ENCODE peak calls at places on chromosome 18, in nine cellular contexts. S is MM.1S, Q is fibroblast of lung, N is left ventricle myocardium inferior, V is A549, J is brain microvascular endothelial cell, A is neural crest cell, G is AG10803, R is Calu3. W is an unnamed sample.

GRCh38 chr18:23227729-23228075 is 92.4 kb downstream of the CABLES1 start:
- DNase-seq in S (no peak), Q (no peak), N (no peak), V (no peak), J (no peak), A (no peak), G (no peak), R (no peak), W (no peak)

GRCh38 chr18:42564761-42565160 is 550.7 kb downstream of the RIT2 start:
- DNase-seq in S (no peak), Q (no peak), N (no peak), V (no peak), J (no peak), A (no peak), G (no peak), R (no peak), W (no peak)

GRCh38 chr18:48000701-48001100 is 70.2 kb upstream of the SMAD2 start:
- DNase-seq in S (no peak), Q (no peak), N (no peak), V (no peak), J (no peak), A (no peak), G (no peak), R (no peak), W (no peak)

GRCh38 chr18:62612721-62613120 is 89.9 kb downstream of the ZCCHC2 start:
- DNase-seq in S (no peak), Q (no peak), N (no peak), V (no peak), J (no peak), A (no peak), G (no peak), R (no peak), W (no peak)

GRCh38 chr18:58549814-58550339 is 79.0 kb downstream of the ALPK2 start:
- DNase-seq in S (no peak), Q (no peak), N (no peak), V (peak), J (no peak), A (no peak), G (no peak), R (peak), W (no peak)

GRCh38 chr18:11520536-11520935 is 88.9 kb upstream of the SLC35G4 start:
- DNase-seq in S (no peak), Q (no peak), N (no peak), V (no peak), J (peak), A (no peak), G (no peak), R (no peak), W (no peak)

GRCh38 chr18:57959278-57959677 is 84.7 kb upstream of the NEDD4L start:
- DNase-seq in S (peak), Q (peak), N (no peak), V (peak), J (peak), A (peak), G (peak), R (peak), W (peak)

GRCh38 chr18:60943297-60943696 is 389.9 kb upstream of the CDH20 start:
- DNase-seq in S (no peak), Q (no peak), N (no peak), V (no peak), J (no peak), A (no peak), G (no peak), R (no peak), W (no peak)

GRCh38 chr18:60873708-60874107 is 459.5 kb upstream of the CDH20 start:
- DNase-seq in S (no peak), Q (peak), N (no peak), V (no peak), J (no peak), A (no peak), G (no peak), R (no peak), W (no peak)

GRCh38 chr18:79934311-79935097 is 16.9 kb downstream of the SLC66A2 start:
- DNase-seq in S (no peak), Q (no peak), N (peak), V (no peak), J (no peak), A (no peak), G (no peak), R (no peak), W (no peak)

GRCh38 chr18:45760443-45761036 is 36.6 kb downstream of the SLC14A1 start:
- DNase-seq in S (no peak), Q (no peak), N (no peak), V (no peak), J (no peak), A (no peak), G (no peak), R (no peak), W (peak)

GRCh38 chr18:22185723-22186386 is 16.5 kb downstream of the GATA6 start:
- DNase-seq in S (no peak), Q (no peak), N (no peak), V (no peak), J (no peak), A (no peak), G (no peak), R (no peak), W (no peak)

GRCh38 chr18:49563130-49563540 is 1.3 kb downstream of the LIPG start:
- DNase-seq in S (no peak), Q (no peak), N (no peak), V (no peak), J (no peak), A (no peak), G (no peak), R (no peak), W (no peak)

GRCh38 chr18:6058941-6059340 is 163.6 kb upstream of the TMEM200C start:
- DNase-seq in S (no peak), Q (peak), N (peak), V (no peak), J (peak), A (peak), G (peak), R (no peak), W (peak)

GRCh38 chr18:25832008-25832604 is 258.3 kb downstream of the SS18 start:
- DNase-seq in S (peak), Q (peak), N (peak), V (peak), J (peak), A (peak), G (peak), R (peak), W (peak)

GRCh38 chr18:63799164-63799563 is 23.9 kb downstream of the SERPINB7 start:
- DNase-seq in S (no peak), Q (no peak), N (no peak), V (no peak), J (no peak), A (no peak), G (no peak), R (no peak), W (no peak)

GRCh38 chr18:10397004-10397403 is 57.4 kb upstream of the APCDD1 start:
- DNase-seq in S (no peak), Q (no peak), N (no peak), V (no peak), J (no peak), A (no peak), G (no peak), R (no peak), W (no peak)

GRCh38 chr18:9053814-9054213 is 48.7 kb upstream of the NDUFV2 start:
- DNase-seq in S (no peak), Q (no peak), N (no peak), V (no peak), J (no peak), A (no peak), G (no peak), R (no peak), W (no peak)

GRCh38 chr18:32086866-32087265 is 4.8 kb upstream of the RNF138 start:
- DNase-seq in S (no peak), Q (no peak), N (no peak), V (no peak), J (peak), A (no peak), G (peak), R (no peak), W (no peak)

GRCh38 chr18:61748024-61748423 is 144.8 kb downstream of the RNF152 start:
- DNase-seq in S (no peak), Q (no peak), N (no peak), V (no peak), J (no peak), A (no peak), G (no peak), R (no peak), W (no peak)

GRCh38 chr18:7221424-7222155 is 9.3 kb upstream of the LRRC30 start:
- DNase-seq in S (peak), Q (peak), N (no peak), V (peak), J (peak), A (peak), G (peak), R (peak), W (peak)
- TF ChIP-seq CTCF in S (peak), Q (peak), N (peak), V (peak), J (peak), A (peak), G (peak), R (peak), W (peak)

GRCh38 chr18:40348196-40348595 is 1606.8 kb upstream of the PIK3C3 start:
- DNase-seq in S (no peak), Q (no peak), N (no peak), V (no peak), J (no peak), A (no peak), G (no peak), R (no peak), W (no peak)

GRCh38 chr18:40347261-40347660 is 1607.8 kb upstream of the PIK3C3 start:
- DNase-seq in S (no peak), Q (no peak), N (no peak), V (no peak), J (no peak), A (no peak), G (no peak), R (no peak), W (no peak)

GRCh38 chr18:40346146-40346545 is 1608.9 kb upstream of the PIK3C3 start:
- DNase-seq in S (no peak), Q (peak), N (no peak), V (no peak), J (no peak), A (no peak), G (peak), R (no peak), W (no peak)
- TF ChIP-seq CTCF in S (no peak), Q (no peak), N (no peak), V (no peak), J (no peak), A (no peak), G (no peak), R (no peak), W (no peak)

GRCh38 chr18:35326695-35327387 is 17.4 kb downstream of the ZNF24 start:
- DNase-seq in S (no peak), Q (no peak), N (no peak), V (no peak), J (no peak), A (no peak), G (no peak), R (no peak), W (no peak)

GRCh38 chr18:35324926-35325655 is 19.1 kb downstream of the ZNF24 start:
- DNase-seq in S (no peak), Q (no peak), N (no peak), V (no peak), J (no peak), A (no peak), G (no peak), R (no peak), W (no peak)

GRCh38 chr18:35322486-35323258 is 21.5 kb downstream of the ZNF24 start:
- DNase-seq in S (no peak), Q (no peak), N (no peak), V (no peak), J (no peak), A (no peak), G (no peak), R (no peak), W (no peak)
- TF ChIP-seq CTCF in S (no peak), Q (no peak), N (no peak), V (no peak), J (no peak), A (no peak), G (no peak), R (no peak), W (no peak)

DNA sequence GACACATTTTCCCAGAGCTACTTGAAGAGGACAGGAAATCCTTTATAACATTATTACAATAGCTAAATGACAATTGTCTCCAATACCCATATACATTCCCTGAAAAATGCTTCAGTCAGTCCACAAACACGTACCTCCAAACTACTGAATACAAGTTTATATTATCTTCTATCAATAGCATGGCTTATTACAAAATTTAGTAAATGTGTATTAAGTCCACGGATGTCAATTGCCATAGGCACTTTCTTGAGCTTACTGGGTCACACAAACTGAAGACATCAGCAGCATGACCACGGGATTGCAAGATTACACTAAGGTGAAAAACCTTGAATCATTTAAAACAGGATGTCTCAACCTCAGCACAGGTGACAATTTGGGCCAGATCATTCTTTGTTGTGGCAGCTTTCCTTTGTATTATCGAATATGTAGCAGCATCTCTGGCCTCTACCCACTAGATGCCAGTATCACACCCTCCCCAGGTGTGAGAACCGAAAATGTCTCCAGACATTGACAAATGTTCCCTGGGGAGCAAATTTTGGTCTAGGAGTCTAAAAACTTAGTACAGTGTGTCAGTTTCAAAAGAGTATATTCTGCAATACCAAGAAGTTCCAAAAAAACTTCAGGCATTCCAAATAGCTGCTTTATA is 1.4 kb downstream of the MBD2 start:
- DNase-seq in S (peak), Q (no peak), N (no peak), V (peak), J (no peak), A (no peak), G (no peak), R (peak), W (no peak)
- TF ChIP-seq CTCF in S (peak), Q (no peak), N (no peak), V (peak), J (no peak), A (no peak), G (peak), R (no peak), W (no peak)

DNA sequence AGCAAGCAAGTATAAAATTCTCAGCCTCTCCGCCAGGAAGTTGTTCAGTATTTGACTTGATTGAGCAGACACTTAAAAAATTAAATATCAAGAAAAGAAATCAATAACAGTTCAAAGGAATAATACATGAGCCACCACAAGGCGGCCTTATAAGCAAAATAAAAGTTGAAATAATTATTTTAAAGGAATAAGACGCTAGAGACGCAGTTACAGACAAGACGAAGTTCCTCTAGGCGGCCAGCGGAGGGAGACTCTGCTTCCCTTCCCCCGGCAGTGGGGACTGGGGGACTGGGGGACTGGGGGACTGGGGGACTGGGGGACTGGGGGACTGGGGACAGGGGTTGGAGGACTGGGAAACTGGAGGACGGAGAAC is 524 bp downstream of the CCDC178 start:
- DNase-seq in S (no peak), Q (peak), N (peak), V (peak), J (peak), A (peak), G (peak), R (no peak), W (peak)
- TF ChIP-seq CTCF in S (no peak), Q (peak), N (peak), V (no peak), J (peak), A (peak), G (peak), R (no peak), W (peak)

DNA sequence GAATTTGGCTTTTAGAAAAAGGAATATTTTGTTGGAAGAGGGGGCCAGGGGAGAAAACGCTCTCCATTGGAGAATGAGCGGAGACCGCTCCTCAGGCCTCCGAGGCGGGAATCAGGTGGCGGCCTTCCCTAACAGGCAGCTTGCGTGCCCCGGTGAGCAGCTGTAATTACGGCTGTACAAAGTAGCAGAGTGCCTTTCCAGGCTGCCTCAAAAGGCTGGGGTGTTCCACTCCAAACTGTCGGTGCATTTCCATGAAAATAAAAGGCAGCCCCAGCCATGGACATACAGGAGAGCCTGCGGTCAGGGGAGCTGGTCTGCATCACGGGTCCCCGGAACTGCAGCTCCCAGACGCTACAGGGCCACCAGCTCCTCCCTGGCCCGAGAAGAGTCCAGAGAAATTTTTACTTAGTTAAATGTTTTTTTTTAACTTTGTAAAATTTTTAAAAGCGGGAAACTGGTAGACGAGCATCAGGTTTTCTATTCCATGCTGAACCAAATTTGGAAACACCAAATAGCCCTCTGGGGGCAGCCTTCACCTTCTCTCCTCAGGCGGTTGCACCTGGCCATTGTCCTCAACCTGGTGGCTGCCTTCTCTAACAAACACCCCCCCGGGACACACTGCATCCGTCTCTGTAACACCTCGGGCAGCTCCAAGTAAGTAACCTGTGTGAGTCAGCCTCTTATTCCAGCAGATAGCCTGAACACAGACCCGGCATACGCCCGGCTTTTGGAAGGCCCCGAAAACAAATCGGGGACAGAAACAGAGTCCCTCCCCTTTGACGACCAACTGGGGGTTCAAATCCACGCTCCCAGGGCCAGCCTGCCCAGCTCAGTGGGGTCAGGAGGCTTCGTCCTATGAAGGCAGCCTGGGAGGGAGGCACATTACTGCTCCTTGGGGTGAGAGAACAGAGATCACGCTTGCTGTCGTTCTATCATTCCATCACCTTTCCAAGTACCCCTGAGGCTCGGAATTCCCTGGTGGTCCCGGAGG is 209.2 kb upstream of the SALL3 start:
- DNase-seq in S (no peak), Q (no peak), N (no peak), V (no peak), J (no peak), A (no peak), G (no peak), R (no peak), W (peak)
- TF ChIP-seq CTCF in S (no peak), Q (no peak), N (no peak), V (no peak), J (no peak), A (no peak), G (no peak), R (no peak), W (no peak)

DNA sequence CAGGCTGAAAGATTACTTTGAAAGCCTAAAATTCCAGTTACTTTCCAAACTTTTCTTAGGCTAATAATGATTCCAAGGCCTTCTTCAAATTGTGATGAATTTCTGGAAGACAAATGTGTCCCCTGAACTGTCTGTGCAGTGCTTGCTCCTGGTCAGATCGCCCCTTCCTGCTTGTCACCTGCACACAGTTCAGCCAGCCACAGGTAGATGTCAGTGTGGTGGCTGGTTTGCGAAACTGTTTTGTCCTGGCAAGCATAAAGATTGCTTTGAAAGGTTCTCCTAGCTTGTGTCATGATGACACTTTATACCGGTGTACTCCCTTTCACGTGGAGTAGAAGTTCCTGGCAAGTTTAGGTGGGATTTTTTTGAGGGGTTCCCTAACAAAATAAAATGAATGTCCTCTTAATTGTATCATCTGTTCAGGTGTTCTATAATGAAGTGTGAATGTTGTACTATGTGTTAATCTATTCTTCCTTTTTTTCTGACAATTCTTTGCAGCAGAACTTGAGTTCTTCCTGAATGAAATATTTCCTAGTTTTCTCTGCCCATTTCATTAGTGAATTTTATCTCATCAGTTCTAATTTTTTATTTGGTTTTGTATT is 298.8 kb downstream of the ZNF407 start:
- DNase-seq in S (peak), Q (no peak), N (no peak), V (peak), J (no peak), A (no peak), G (no peak), R (peak), W (peak)
- TF ChIP-seq CTCF in S (peak), Q (no peak), N (peak), V (peak), J (peak), A (peak), G (no peak), R (peak), W (peak)

W was measured in nephron progenitor cell.